ENCODE peak calls at places on chromosomes 11 and 22, in seven cellular contexts. P is heart left ventricle, Z is OCI-LY7, O is A549, E is tibial artery, Y is stomach, X is uterus. I is an unnamed sample.

GRCh38 chr22:35952576-35952975 is 76.0 kb downstream of the RBFOX2 start:
- DNase-seq in P (no peak), Z (no peak), X (no peak), E (no peak), O (no peak), Y (no peak), I (no peak)

GRCh38 chr11:71383461-71383860 is 64.7 kb downstream of the DHCR7 start:
- DNase-seq in X (no peak), P (no peak), Y (no peak), Z (peak; percentile 94), O (no peak), E (no peak), I (no peak)

GRCh38 chr22:32623943-32624342 is 149.3 kb downstream of the FBXO7 start:
- DNase-seq in P (peak; percentile 68), O (no peak), E (peak; percentile 94), Y (peak; percentile 41), Z (no peak), X (peak; percentile 83), I (no peak)

GRCh38 chr11:10294289-10294953 is 402 bp upstream of the SBF2 start:
- DNase-seq in X (peak; percentile 66), E (peak; percentile 75), Y (no peak), Z (no peak), P (peak; percentile 53), O (peak; percentile 62), I (no peak)

GRCh38 chr11:73176892-73177155 is 34.7 kb upstream of the FCHSD2 start:
- DNase-seq in O (no peak), P (no peak), E (peak; percentile 60), Y (no peak), X (no peak), Z (no peak), I (no peak)

GRCh38 chr11:44774131-44774530 is 47.4 kb downstream of the TSPAN18 start:
- DNase-seq in X (peak; percentile 46), P (peak; percentile 89), O (no peak), E (no peak), Y (peak; percentile 17), Z (no peak), I (no peak)

GRCh38 chr11:40140560-40140959 is 1318.9 kb downstream of the LRRC4C start:
- DNase-seq in Z (no peak), O (no peak), P (no peak), E (no peak), Y (no peak), X (no peak), I (no peak)

GRCh38 chr22:45067731-45068130 is 57.9 kb upstream of the PHF21B start:
- DNase-seq in E (no peak), Z (no peak), X (no peak), P (no peak), O (no peak), Y (no peak), I (no peak)

GRCh38 chr11:45475135-45475534 is 189.0 kb upstream of the SYT13 start:
- DNase-seq in P (no peak), Z (no peak), Y (no peak), E (peak; percentile 16), O (no peak), X (no peak), I (no peak)

GRCh38 chr11:65593518-65594414 is 1.8 kb downstream of the KCNK7 start:
- DNase-seq in Z (peak; percentile 53), E (peak; percentile 81), Y (no peak), P (peak; percentile 63), O (no peak), X (no peak), I (no peak)

GRCh38 chr11:65592840-65593517 is 2.6 kb downstream of the KCNK7 start:
- DNase-seq in O (no peak), X (no peak), P (no peak), Z (no peak), Y (no peak), E (peak; percentile 69), I (no peak)

GRCh38 chr11:65596520-65596919 is 920 bp upstream of the KCNK7 start:
- DNase-seq in E (no peak), Z (no peak), Y (no peak), O (no peak), P (no peak), X (no peak), I (no peak)

GRCh38 chr11:65595921-65596281 is 301 bp upstream of the KCNK7 start:
- DNase-seq in X (no peak), Z (no peak), E (no peak), P (no peak), O (no peak), Y (no peak), I (no peak)

GRCh38 chr11:65594991-65595920 is at the start of gene KCNK7:
- DNase-seq in E (peak; percentile 61), X (no peak), Z (no peak), P (peak; percentile 43), O (no peak), Y (no peak), I (no peak)
- H3K27ac ChIP-seq in E (no peak within 1 kb of the TSS), X (no peak within 1 kb of the TSS), Z (no peak within 1 kb of the TSS), P (no peak within 1 kb of the TSS), O (no peak within 1 kb of the TSS), Y (peak within 1 kb of the TSS; percentile 29), I (peak within 1 kb of the TSS; percentile 41)

GRCh38 chr11:127003260-127003981 is 2.9 kb upstream of the KIRREL3 start:
- DNase-seq in Z (no peak), O (peak; percentile 65), Y (no peak), X (no peak), E (no peak), P (no peak), I (no peak)
- TF ChIP-seq CTCF in Z (peak; percentile 8), O (peak; percentile 73), Y (no peak), X (no peak), E (no peak), P (no peak), I (no peak)

GRCh38 chr11:76574879-76575278 is 95.7 kb downstream of the LRRC32 start:
- DNase-seq in E (no peak), Y (no peak), Z (no peak), X (no peak), O (no peak), P (no peak), I (no peak)
- H3K27ac ChIP-seq in E (no peak overlapping the region), Y (no peak overlapping the region), Z (no peak overlapping the region), X (no peak overlapping the region), O (no peak overlapping the region), P (no peak overlapping the region), I (no peak overlapping the region)

GRCh38 chr11:115324569-115325432 is 179.4 kb downstream of the CADM1 start:
- DNase-seq in E (no peak), Y (peak; percentile 27), X (no peak), O (peak; percentile 67), P (no peak), Z (peak; percentile 79), I (no peak)
- TF ChIP-seq CTCF in E (peak; percentile 59), Y (no peak), X (peak; percentile 67), O (peak; percentile 69), P (peak; percentile 73), Z (peak; percentile 92), I (peak; percentile 60)

GRCh38 chr11:64382586-64382985 is 23.6 kb downstream of the RPS6KA4 start:
- DNase-seq in Y (no peak), E (no peak), P (no peak), X (no peak), O (no peak), Z (no peak), I (no peak)

GRCh38 chr11:64384981-64385952 is 26.3 kb downstream of the RPS6KA4 start:
- DNase-seq in O (no peak), Y (no peak), X (no peak), P (no peak), E (no peak), Z (peak; percentile 42), I (no peak)

GRCh38 chr11:64385953-64386704 is 27.2 kb downstream of the RPS6KA4 start:
- DNase-seq in Y (no peak), E (no peak), O (peak; percentile 39), P (no peak), X (no peak), Z (no peak), I (no peak)

GRCh38 chr11:64383580-64383979 is 24.6 kb downstream of the RPS6KA4 start:
- DNase-seq in E (no peak), O (no peak), Y (no peak), Z (no peak), P (no peak), X (no peak), I (no peak)

DNA sequence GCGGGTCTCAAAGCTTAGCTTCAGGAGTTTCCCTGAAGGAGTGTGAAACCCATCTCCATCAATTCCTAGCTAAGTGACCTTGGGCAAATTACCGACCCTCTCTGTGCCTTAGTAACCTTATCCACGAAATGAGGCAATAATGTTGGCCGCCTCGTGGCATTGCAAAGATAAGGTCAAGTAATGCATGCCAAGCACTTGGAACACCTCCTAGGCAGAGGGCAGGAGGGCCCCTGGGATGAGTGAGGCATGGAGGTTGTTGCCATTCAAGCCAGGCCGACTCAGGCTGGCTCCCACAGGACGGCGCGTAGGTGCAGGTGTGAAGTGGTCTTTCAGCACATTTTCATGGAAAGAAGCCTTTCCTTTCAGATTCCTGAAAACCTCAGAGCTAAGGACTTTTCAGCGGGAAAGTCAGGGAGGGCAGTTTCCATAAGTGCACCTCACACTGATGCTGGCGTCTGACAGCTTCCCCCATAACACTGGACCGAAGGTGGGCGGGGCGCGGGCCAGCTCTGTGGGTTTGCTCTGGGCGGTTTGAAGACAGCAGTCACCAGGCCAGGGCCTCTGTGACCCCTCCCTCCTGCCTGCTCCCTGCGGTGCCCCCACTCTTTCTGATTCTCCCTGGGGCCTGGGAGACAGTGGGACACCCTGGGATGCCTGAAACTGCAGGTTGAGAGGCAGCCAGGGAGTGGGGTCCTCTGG is 25.2 kb downstream of the RPS6KA4 start:
- DNase-seq in E (no peak), X (no peak), O (no peak), Y (peak; percentile 33), Z (no peak), P (peak; percentile 68), I (no peak)
- H3K27ac ChIP-seq in E (peak overlapping the region; percentile 65), X (no peak overlapping the region), O (no peak overlapping the region), Y (no peak overlapping the region), Z (no peak overlapping the region), P (no peak overlapping the region), I (no peak overlapping the region)

GRCh38 chr11:86037743-86038142 is 31.1 kb downstream of the PICALM start:
- DNase-seq in P (no peak), O (no peak), E (no peak), Z (no peak), X (no peak), Y (no peak), I (no peak)

GRCh38 chr11:86034710-86035109 is 34.2 kb downstream of the PICALM start:
- DNase-seq in Y (no peak), O (no peak), P (no peak), X (no peak), E (no peak), Z (no peak), I (no peak)

GRCh38 chr11:86039094-86039493 is 29.8 kb downstream of the PICALM start:
- DNase-seq in X (no peak), Z (no peak), P (no peak), O (no peak), Y (no peak), E (no peak), I (no peak)

GRCh38 chr11:86035920-86036319 is 33.0 kb downstream of the PICALM start:
- DNase-seq in Z (no peak), P (no peak), E (no peak), O (no peak), X (no peak), Y (no peak), I (no peak)

GRCh38 chr11:86035164-86035563 is 33.7 kb downstream of the PICALM start:
- DNase-seq in Y (no peak), X (no peak), O (no peak), P (no peak), Z (no peak), E (no peak), I (no peak)
- TF ChIP-seq CTCF in Y (no peak), X (no peak), O (no peak), P (no peak), Z (no peak), E (no peak), I (no peak)

I was measured in CD4-positive, alpha-beta T cell.